ENCODE peak calls at places on chromosomes 16 and 17, in seven cellular contexts. X is small intestine, V is neural progenitor cell, D is HCT116, Q is sigmoid colon, Z is psoas muscle, O is brain microvascular endothelial cell. W is an unnamed sample.

GRCh38 chr17:32596666-32597065 is 109.9 kb downstream of the CDK5R1 start:
- DNase-seq in X (no peak), V (no peak), D (no peak), Q (no peak), Z (no peak), O (no peak), W (peak; percentile 60)

GRCh38 chr17:63714550-63715277 is 14.8 kb upstream of the LIMD2 start:
- DNase-seq in X (no peak), V (no peak), D (no peak), Q (no peak), Z (no peak), O (no peak), W (no peak)

GRCh38 chr17:74898376-74898946 is 5.0 kb upstream of the FADS6 start:
- DNase-seq in X (no peak), V (no peak), D (no peak), Q (no peak), Z (no peak), O (no peak), W (no peak)

GRCh38 chr16:69476920-69477418 is 52.5 kb downstream of the CYB5B start:
- DNase-seq in X (no peak), V (no peak), D (peak; percentile 50), Q (no peak), Z (no peak), O (peak; percentile 85), W (peak; percentile 4)

GRCh38 chr17:50658602-50659001 is 23.9 kb downstream of the ABCC3 start:
- DNase-seq in X (no peak), V (no peak), D (no peak), Q (no peak), Z (no peak), O (no peak), W (no peak)

GRCh38 chr16:30491744-30492308 is 19.3 kb downstream of the ITGAL start:
- DNase-seq in X (peak; percentile 48), V (no peak), D (no peak), Q (no peak), Z (no peak), O (peak; percentile 80), W (peak; percentile 34)

GRCh38 chr17:2396192-2396567 is 4.7 kb downstream of the MNT start:
- DNase-seq in X (no peak), V (no peak), D (no peak), Q (peak; percentile 67), Z (no peak), O (no peak), W (no peak)

GRCh38 chr17:3960764-3961163 is 3.5 kb downstream of the ATP2A3 start:
- DNase-seq in X (peak; percentile 49), V (no peak), D (no peak), Q (no peak), Z (peak; percentile 45), O (peak; percentile 37), W (peak; percentile 58)

GRCh38 chr16:86391987-86392386 is 118.3 kb upstream of the FOXF1 start:
- DNase-seq in X (no peak), V (no peak), D (no peak), Q (no peak), Z (no peak), O (peak; percentile 68), W (no peak)

GRCh38 chr17:16106161-16106891 is 106.7 kb downstream of the TTC19 start:
- DNase-seq in X (peak; percentile 12), V (no peak), D (no peak), Q (no peak), Z (no peak), O (no peak), W (peak; percentile 74)

GRCh38 chr17:64073771-64074703 is 53.6 kb upstream of the ICAM2 start:
- DNase-seq in X (no peak), V (no peak), D (no peak), Q (no peak), Z (no peak), O (no peak), W (no peak)

GRCh38 chr17:17535957-17536356 is 39.8 kb upstream of the RASD1 start:
- DNase-seq in X (peak; percentile 44), V (no peak), D (no peak), Q (peak; percentile 92), Z (peak; percentile 87), O (peak; percentile 19), W (no peak)

GRCh38 chr16:46949216-46949892 is 24.1 kb downstream of the DNAJA2 start:
- DNase-seq in X (no peak), V (no peak), D (no peak), Q (no peak), Z (no peak), O (no peak), W (no peak)

GRCh38 chr17:67602974-67603373 is 114.8 kb upstream of the NOL11 start:
- DNase-seq in X (peak; percentile 44), V (peak; percentile 69), D (peak; percentile 56), Q (no peak), Z (no peak), O (peak; percentile 43), W (peak; percentile 61)

GRCh38 chr16:79089735-79090284 is 510.7 kb downstream of the MAF start:
- DNase-seq in X (peak; percentile 31), V (no peak), D (no peak), Q (no peak), Z (no peak), O (peak; percentile 1), W (no peak)

GRCh38 chr17:9003355-9004131 is 17.8 kb upstream of the NTN1 start:
- DNase-seq in X (no peak), V (peak; percentile 95), D (no peak), Q (no peak), Z (no peak), O (no peak), W (no peak)

GRCh38 chr17:9473716-9474115 is 101.9 kb downstream of the STX8 start:
- DNase-seq in X (no peak), V (no peak), D (no peak), Q (no peak), Z (no peak), O (peak; percentile 32), W (no peak)

GRCh38 chr16:2523801-2524231 is 3.6 kb downstream of the AMDHD2 start:
- DNase-seq in X (peak; percentile 82), V (no peak), D (no peak), Q (no peak), Z (no peak), O (no peak), W (no peak)

GRCh38 chr17:55601874-55602364 is 90.7 kb upstream of the SMIM36 start:
- DNase-seq in X (peak; percentile 5), V (peak; percentile 81), D (peak; percentile 41), Q (no peak), Z (no peak), O (peak; percentile 60), W (peak; percentile 65)

GRCh38 chr17:69500911-69501429 is 86.5 kb downstream of the MAP2K6 start:
- DNase-seq in X (peak; percentile 53), V (no peak), D (no peak), Q (no peak), Z (no peak), O (no peak), W (no peak)

GRCh38 chr17:67517335-67517734 is 140.3 kb downstream of the PITPNC1 start:
- DNase-seq in X (no peak), V (no peak), D (no peak), Q (no peak), Z (no peak), O (no peak), W (no peak)

GRCh38 chr16:75043175-75043937 is 44.5 kb downstream of the ZNRF1 start:
- DNase-seq in X (no peak), V (no peak), D (no peak), Q (no peak), Z (no peak), O (no peak), W (no peak)

GRCh38 chr17:21397341-21398050 is 21.3 kb downstream of the KCNJ12 start:
- DNase-seq in X (no peak), V (no peak), D (no peak), Q (peak; percentile 78), Z (peak; percentile 43), O (peak; percentile 73), W (peak; percentile 48)

DNA sequence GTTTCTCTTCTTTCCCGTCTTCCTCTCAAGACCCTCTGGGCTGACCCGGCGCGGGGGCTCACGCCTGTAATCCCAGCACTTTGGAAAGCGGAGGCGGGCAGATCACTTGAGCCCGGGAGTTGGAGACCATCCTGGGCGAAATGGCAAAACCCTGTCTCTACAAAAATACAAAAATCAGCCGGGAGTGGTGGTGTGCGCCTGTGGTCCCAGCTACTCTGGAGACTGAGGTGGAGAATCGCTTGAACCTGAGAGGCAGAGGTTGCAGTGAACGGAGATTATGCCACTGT is 3.1 kb downstream of the HOXB1 start:
- DNase-seq in X (no peak), V (no peak), D (no peak), Q (no peak), Z (no peak), O (no peak), W (no peak)
- H3K27me3 ChIP-seq in X (peaks cover 5% of the 10 kb centered on the region), V (peaks cover 100% of the 10 kb centered on the region), D (no peaks in the 10 kb centered on the region), Q (no peaks in the 10 kb centered on the region), Z (no peaks in the 10 kb centered on the region), O (peaks cover 83% of the 10 kb centered on the region), W (no peaks in the 10 kb centered on the region)

DNA sequence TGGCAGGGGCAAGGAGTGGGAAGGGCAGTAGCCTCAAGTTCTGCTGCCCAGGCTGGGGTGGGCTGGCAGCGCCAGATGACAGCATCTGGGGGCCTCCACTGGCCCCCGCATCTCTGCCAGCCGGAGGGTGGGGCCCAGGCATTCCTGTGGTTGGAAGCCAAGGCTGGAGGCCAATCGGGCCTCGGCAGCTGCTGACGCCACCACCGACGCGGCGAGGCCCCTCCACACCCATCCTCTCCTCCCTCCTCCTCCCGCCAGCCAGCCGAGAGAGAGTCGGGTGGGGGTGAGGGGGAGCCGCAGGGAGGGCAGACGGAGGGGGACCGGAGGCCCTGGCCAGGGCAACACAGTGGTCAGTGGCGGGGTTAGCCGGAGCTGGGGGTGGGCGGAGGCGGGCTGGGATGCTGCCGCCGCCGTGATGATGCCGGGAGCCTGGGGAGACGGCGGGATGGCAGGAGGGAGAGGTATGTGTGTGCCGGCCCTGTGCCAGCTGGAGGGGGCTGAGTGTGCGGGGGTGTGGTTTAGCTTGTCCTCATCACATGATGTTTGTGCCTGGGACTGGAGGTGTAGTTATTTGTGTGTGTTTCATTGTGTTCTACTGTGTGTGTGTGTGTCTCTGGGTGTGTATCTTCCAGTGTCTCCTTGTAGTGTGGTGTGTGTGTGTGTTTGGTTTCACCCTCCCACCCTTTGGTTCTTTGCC is 36.6 kb downstream of the ARHGAP23 start:
- DNase-seq in X (no peak), V (peak; percentile 55), D (peak; percentile 64), Q (peak; percentile 97), Z (peak; percentile 89), O (peak; percentile 86), W (peak; percentile 85)
- H3K4me3 ChIP-seq in X (no peak overlapping the region), V (no peak overlapping the region), D (peak overlapping the region; percentile 55), Q (peak overlapping the region; percentile 58), Z (peak overlapping the region; percentile 60), O (peak overlapping the region; percentile 56), W (peak overlapping the region; percentile 63)

DNA sequence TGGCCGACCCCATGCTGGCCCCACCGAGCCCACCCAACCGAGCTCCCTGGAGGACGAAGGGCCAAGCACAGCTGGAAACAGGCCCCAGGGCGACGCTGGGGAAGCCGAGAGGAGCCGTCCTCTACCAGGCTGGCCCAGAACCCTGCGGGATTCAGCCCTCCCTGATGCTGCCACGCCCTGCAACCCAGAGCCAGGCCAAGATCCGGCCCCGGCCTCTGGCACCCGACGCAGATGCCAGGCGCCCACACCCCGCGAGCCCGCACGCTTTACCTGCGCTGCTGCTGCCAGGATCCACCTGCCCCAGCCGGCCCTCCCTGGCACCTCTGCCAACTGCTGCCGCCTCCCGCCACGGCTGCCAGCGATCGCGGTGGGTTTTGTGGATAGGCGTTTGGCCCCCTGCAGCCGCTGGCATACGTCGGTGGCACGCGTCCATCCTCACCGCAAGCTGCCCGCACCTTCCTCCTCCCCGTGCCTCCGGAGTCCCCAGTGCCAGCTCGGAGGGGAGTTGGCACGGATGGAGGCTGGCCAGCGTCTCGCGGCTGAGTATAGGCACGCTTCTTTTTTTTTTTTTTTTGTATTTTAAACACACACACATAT is 41.4 kb upstream of the ACSF3 start:
- DNase-seq in X (no peak), V (no peak), D (no peak), Q (no peak), Z (no peak), O (no peak), W (no peak)
- H3K27ac ChIP-seq in X (no peak overlapping the region), V (no peak overlapping the region), D (peak overlapping the region; percentile 66), Q (no peak overlapping the region), Z (no peak overlapping the region), O (no peak overlapping the region), W (no peak overlapping the region)

GRCh38 chr17:82227629-82228277 is 1.1 kb upstream of the SLC16A3 start:
- DNase-seq in X (no peak), V (no peak), D (no peak), Q (peak; percentile 70), Z (no peak), O (no peak), W (no peak)
- H3K27me3 ChIP-seq in X (no peaks in the 10 kb centered on the region), V (peaks cover 77% of the 10 kb centered on the region), D (no peaks in the 10 kb centered on the region), Q (peaks cover 19% of the 10 kb centered on the region), Z (no peaks in the 10 kb centered on the region), O (no peaks in the 10 kb centered on the region), W (no peaks in the 10 kb centered on the region)